ENCODE peak calls at places on chromosomes 3 and 15, in seven cellular contexts. D is tibial nerve, X is IMR-90, V is body of pancreas, P is ovary, Y is HCT116, Q is heart left ventricle. W is an unnamed sample. For H3K4me1, the result is how much of the 10 kb centered on the place peaks cover.

GRCh38 chr3:78506581-78507195 is 1261.1 kb downstream of the ROBO1 start:
- DNase-seq in X (no peak), Q (no peak), Y (no peak), V (no peak), D (no peak), P (no peak), W (no peak)

GRCh38 chr3:155870945-155871745 is 695 bp downstream of the GMPS start:
- DNase-seq in D (peak), Y (no peak), V (peak), Q (peak), P (peak), X (no peak), W (peak)

GRCh38 chr3:66858656-66859381 is 139.3 kb upstream of the KBTBD8 start:
- DNase-seq in D (no peak), V (no peak), P (no peak), X (no peak), Q (no peak), Y (no peak), W (no peak)

GRCh38 chr3:65548848-65549625 is 489.7 kb downstream of the MAGI1 start:
- DNase-seq in Y (no peak), V (no peak), D (no peak), P (peak), X (no peak), Q (peak), W (no peak)

GRCh38 chr3:39216176-39216790 is 23.9 kb upstream of the XIRP1 start:
- DNase-seq in X (no peak), Y (no peak), V (no peak), P (no peak), Q (no peak), D (no peak), W (no peak)

GRCh38 chr15:27906802-27907201 is 192.3 kb downstream of the OCA2 start:
- DNase-seq in D (no peak), V (no peak), P (no peak), Y (no peak), X (no peak), Q (no peak), W (no peak)

GRCh38 chr3:38036906-38037305 is 2.1 kb upstream of the DLEC1 start:
- DNase-seq in P (no peak), Q (no peak), D (no peak), V (no peak), X (no peak), Y (no peak), W (no peak)

GRCh38 chr3:98655666-98656065 is 62.3 kb upstream of the CPOX start:
- DNase-seq in X (peak), V (no peak), D (no peak), Y (no peak), P (no peak), Q (no peak), W (no peak)

GRCh38 chr15:31303434-31304073 is 23.1 kb upstream of the KLF13 start:
- DNase-seq in P (no peak), D (no peak), Q (peak), Y (no peak), V (no peak), X (no peak), W (no peak)

GRCh38 chr15:88727439-88727838 is 75.8 kb upstream of the ACAN start:
- DNase-seq in V (peak), D (no peak), X (no peak), Q (no peak), P (no peak), Y (no peak), W (no peak)

GRCh38 chr3:47421741-47422649 is 41.2 kb downstream of the PTPN23 start:
- DNase-seq in P (peak), X (no peak), Y (no peak), V (peak), D (no peak), Q (peak), W (no peak)

GRCh38 chr15:41304149-41304548 is 28.2 kb downstream of the OIP5 start:
- DNase-seq in P (no peak), Y (no peak), D (no peak), V (no peak), Q (no peak), X (no peak), W (no peak)

GRCh38 chr3:121998588-121999473 is 23.2 kb downstream of the ILDR1 start:
- DNase-seq in D (no peak), Q (no peak), V (no peak), P (no peak), X (no peak), Y (no peak), W (no peak)

GRCh38 chr3:143119974-143120715 is 574 bp downstream of the CHST2 start:
- DNase-seq in X (no peak), Y (no peak), P (peak), D (no peak), V (peak), Q (peak), W (no peak)

GRCh38 chr3:146536681-146537080 is 7.7 kb downstream of the PLSCR1 start:
- DNase-seq in Q (no peak), P (no peak), Y (no peak), D (no peak), X (no peak), V (no peak), W (no peak)

GRCh38 chr3:18112976-18113766 is 312.0 kb downstream of the SATB1 start:
- DNase-seq in D (no peak), Q (no peak), P (no peak), V (no peak), Y (no peak), X (no peak), W (no peak)

GRCh38 chr3:185722920-185723319 is 101.9 kb downstream of the IGF2BP2 start:
- DNase-seq in P (no peak), Y (no peak), Q (no peak), X (no peak), V (no peak), D (no peak), W (no peak)

GRCh38 chr3:46926039-46926438 is 48.5 kb downstream of the PTH1R start:
- DNase-seq in D (no peak), Y (no peak), Q (no peak), X (peak), V (no peak), P (peak), W (no peak)

GRCh38 chr15:41494922-41495735 is 1.5 kb downstream of the ITPKA start:
- DNase-seq in V (no peak), Y (no peak), D (no peak), X (no peak), P (no peak), Q (no peak), W (no peak)

GRCh38 chr3:177448987-177449975 is 252.0 kb upstream of the TBL1XR1 start:
- DNase-seq in P (no peak), Y (no peak), Q (no peak), X (peak), V (no peak), D (no peak), W (peak)

GRCh38 chr3:168113848-168114247 is 18.1 kb upstream of the GOLIM4 start:
- DNase-seq in Y (no peak), D (no peak), V (no peak), Q (no peak), P (no peak), X (no peak), W (no peak)

GRCh38 chr3:158108596-158108995 is 1.3 kb upstream of the RSRC1 start:
- DNase-seq in D (no peak), Y (no peak), P (no peak), V (no peak), X (no peak), Q (no peak), W (no peak)

GRCh38 chr3:42549131-42549530 is 32.6 kb downstream of the SEC22C start:
- DNase-seq in Y (no peak), D (no peak), P (no peak), V (no peak), X (no peak), Q (no peak), W (no peak)
- TF ChIP-seq POLR2A in Y (no peak), D (no peak), P (no peak), V (no peak), X (no peak), Q (no peak), W (no peak)

DNA sequence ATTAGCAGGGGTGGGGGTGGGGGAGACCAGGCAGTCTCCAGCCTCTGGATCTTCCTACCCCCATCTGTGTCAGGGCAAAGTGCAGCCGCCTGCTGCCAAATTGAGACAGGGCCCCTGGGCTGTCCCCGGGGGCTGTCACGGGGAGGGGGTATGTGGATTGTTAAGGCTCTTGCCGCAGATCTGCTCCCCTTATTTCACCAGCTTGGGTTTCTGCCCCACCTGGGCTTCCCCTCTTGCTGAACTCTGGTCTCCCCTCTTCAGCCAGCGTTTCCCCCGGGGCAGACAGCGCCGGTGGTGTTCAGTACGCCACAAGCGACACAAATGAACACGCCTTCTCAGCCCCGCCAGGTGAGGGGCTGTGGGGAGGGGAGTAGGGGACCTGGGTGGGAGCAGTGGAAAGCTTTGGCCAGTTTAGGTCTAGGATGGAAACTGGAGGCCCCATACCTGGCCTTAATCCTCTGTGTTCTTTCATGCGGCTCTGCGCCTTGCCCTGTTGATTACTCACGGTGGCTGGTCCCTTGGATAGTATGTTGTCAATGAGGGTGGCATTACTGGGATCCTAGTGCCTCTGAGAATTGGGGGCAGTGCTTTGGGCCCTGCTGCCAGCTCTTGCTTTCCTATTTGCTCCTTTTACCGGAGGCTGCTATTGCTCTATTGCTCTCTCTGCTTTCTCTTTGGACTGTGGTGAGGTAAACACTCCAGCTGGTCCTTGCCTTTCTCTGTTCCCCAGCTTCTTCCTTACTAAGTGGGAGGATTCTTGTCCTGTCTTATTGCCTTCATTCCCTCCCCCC is 1.7 kb downstream of the EIF4G1 start:
- DNase-seq in Q (no peak), V (no peak), D (no peak), X (peak), Y (no peak), P (no peak), W (no peak)
- H3K4me1 ChIP-seq in Q (half or more), V (half or more), D (under half), X (under half), Y (half or more), P (under half), W (under half)

GRCh38 chr3:126356373-126357298 is 572 bp downstream of the KLF15 start:
- DNase-seq in Y (no peak), Q (peak), P (peak), X (no peak), D (no peak), V (peak), W (peak)

GRCh38 chr3:126355251-126355650 is 2.0 kb downstream of the KLF15 start:
- DNase-seq in V (no peak), Y (no peak), Q (no peak), X (no peak), D (peak), P (peak), W (no peak)

GRCh38 chr3:126357299-126358037 is at the start of gene KLF15:
- DNase-seq in X (peak), P (peak), Q (peak), V (peak), D (peak), Y (peak), W (peak)

GRCh38 chr3:126354776-126355175 is 2.4 kb downstream of the KLF15 start:
- DNase-seq in P (peak), V (peak), Y (no peak), Q (no peak), X (no peak), D (peak), W (no peak)

DNA sequence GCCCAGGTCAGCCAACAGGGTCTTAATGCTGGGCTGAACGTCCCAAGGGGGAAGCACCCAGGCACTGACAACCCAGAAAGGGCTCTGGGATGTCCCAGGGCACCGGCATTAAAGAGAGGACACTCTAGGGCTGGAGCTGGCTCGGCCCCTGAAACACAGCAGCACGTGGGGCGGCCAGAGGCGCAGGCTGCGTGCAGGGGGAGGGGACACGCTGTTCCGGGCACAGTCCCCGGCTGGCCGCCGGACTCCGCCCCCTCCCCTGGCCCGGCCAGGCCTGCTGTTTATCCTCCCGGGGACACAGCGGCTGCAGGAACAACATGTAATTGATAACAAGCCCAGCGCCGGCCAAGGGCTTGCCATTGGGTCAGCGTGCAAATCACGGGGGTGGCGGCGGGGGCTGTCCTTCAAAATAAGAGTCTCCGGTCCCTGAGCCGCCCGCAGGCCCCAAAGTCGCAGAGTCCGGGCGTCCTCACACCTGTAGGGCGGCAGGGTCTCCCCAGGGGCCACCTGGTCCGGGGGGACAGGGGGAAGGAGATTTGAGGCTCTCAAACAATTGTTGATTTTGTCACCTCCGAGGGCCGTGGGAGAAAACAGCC is 1.3 kb downstream of the KLF15 start:
- DNase-seq in X (peak), D (peak), Y (peak), Q (peak), P (peak), V (peak), W (peak)
- TF ChIP-seq POLR2A in X (no peak), D (peak), Y (peak), Q (peak), P (peak), V (peak), W (peak)

GRCh38 chr15:99508807-99509311 is 56.9 kb upstream of the MEF2A start:
- DNase-seq in V (no peak), Q (no peak), X (no peak), Y (no peak), P (no peak), D (no peak), W (no peak)
- H3K4me1 ChIP-seq in V (under half), Q (half or more), X (under half), Y (under half), P (under half), D (under half), W (under half)

GRCh38 chr3:194986208-194987043 is 284.5 kb downstream of the XXYLT1 start:
- DNase-seq in P (no peak), X (no peak), V (no peak), Q (no peak), D (no peak), Y (no peak), W (no peak)
- TF ChIP-seq POLR2A in P (no peak), X (no peak), V (no peak), Q (no peak), D (no peak), Y (no peak), W (no peak)

GRCh38 chr3:30730967-30731366 is 124.6 kb downstream of the TGFBR2 start:
- DNase-seq in Q (no peak), D (no peak), X (no peak), P (no peak), V (no peak), Y (no peak), W (no peak)
- H3K4me1 ChIP-seq in Q (under half), D (under half), X (under half), P (under half), V (under half), Y (under half), W (under half)